ENCODE peak calls at places on chromosomes 2 and 18, in six cellular contexts. H, V, X, C, T and L are unnamed samples.

GRCh38 chr18:57430983-57431382 is 4.2 kb upstream of the ONECUT2 start:
- DNase-seq in H (no peak), V (no peak), X (no peak), C (no peak), T (no peak), L (no peak)

GRCh38 chr18:36672437-36673344 is 156.1 kb downstream of the TPGS2 start:
- DNase-seq in H (peak), V (no peak), X (no peak), C (no peak), T (no peak), L (peak)

GRCh38 chr2:202577250-202578183 is 57.3 kb upstream of the FAM117B start:
- DNase-seq in H (no peak), V (no peak), X (no peak), C (no peak), T (no peak), L (no peak)

GRCh38 chr2:191115391-191115790 is 35.4 kb downstream of the STAT4 start:
- DNase-seq in H (no peak), V (no peak), X (no peak), C (no peak), T (no peak), L (peak)

GRCh38 chr18:37783771-37784170 is 218.2 kb upstream of the CELF4 start:
- DNase-seq in H (no peak), V (no peak), X (no peak), C (no peak), T (no peak), L (no peak)

GRCh38 chr18:26549486-26550435 is 1.4 kb upstream of the KCTD1 start:
- DNase-seq in H (peak), V (peak), X (no peak), C (peak), T (peak), L (peak)

GRCh38 chr2:156399950-156400703 is 36.1 kb upstream of the GPD2 start:
- DNase-seq in H (peak), V (peak), X (no peak), C (peak), T (peak), L (peak)

GRCh38 chr2:227908266-227909054 is 37.0 kb downstream of the DAW1 start:
- DNase-seq in H (no peak), V (no peak), X (no peak), C (no peak), T (no peak), L (peak)